ENCODE peak calls at places on chromosome 13, in eight cellular contexts. S is breast epithelium; Z is upper lobe of left lung; V is mesothelial cell of epicardium; L is CD8-positive, alpha-beta T cell; K is MM.1S; F is BE2C; D is progenitor cell of endocrine pancreas. N is an unnamed sample.

GRCh38 chr13:28637714-28638355 is 21.1 kb upstream of the POMP start:
- DNase-seq in S (no peak), Z (no peak), V (no peak), L (no peak), K (no peak), F (no peak), D (no peak), N (no peak)

GRCh38 chr13:46184277-46184699 is 2.3 kb upstream of the LCP1 start:
- DNase-seq in S (no peak), Z (no peak), V (no peak), L (peak), K (peak), F (peak), D (no peak), N (peak)

GRCh38 chr13:94178625-94179244 is 300.7 kb downstream of the DCT start:
- DNase-seq in S (no peak), Z (no peak), V (no peak), L (no peak), K (no peak), F (no peak), D (no peak), N (no peak)

GRCh38 chr13:104450006-104450405 is 1383.8 kb upstream of the SLC10A2 start:
- DNase-seq in S (no peak), Z (no peak), V (no peak), L (no peak), K (no peak), F (no peak), D (no peak), N (no peak)

GRCh38 chr13:48727252-48728011 is 73.7 kb downstream of the CYSLTR2 start:
- DNase-seq in S (no peak), Z (no peak), V (no peak), L (no peak), K (no peak), F (no peak), D (no peak), N (no peak)

GRCh38 chr13:103514188-103514587 is 448.0 kb upstream of the SLC10A2 start:
- DNase-seq in S (no peak), Z (no peak), V (no peak), L (no peak), K (no peak), F (no peak), D (no peak), N (no peak)

GRCh38 chr13:46181799-46182490 is at the start of gene LCP1:
- DNase-seq in S (peak), Z (no peak), V (no peak), L (peak), K (peak), F (no peak), D (no peak), N (peak)

GRCh38 chr13:38366954-38367645 is 17.4 kb downstream of the UFM1 start:
- DNase-seq in S (no peak), Z (no peak), V (no peak), L (no peak), K (no peak), F (no peak), D (no peak), N (no peak)

GRCh38 chr13:41457589-41458186 is 338 bp downstream of the RGCC start:
- DNase-seq in S (no peak), Z (peak), V (no peak), L (peak), K (peak), F (no peak), D (no peak), N (peak)

GRCh38 chr13:76397413-76397812 is 488.8 kb downstream of the KCTD12 start:
- DNase-seq in S (no peak), Z (no peak), V (no peak), L (no peak), K (peak), F (no peak), D (no peak), N (no peak)

GRCh38 chr13:74040200-74040599 is 94.0 kb downstream of the KLF12 start:
- DNase-seq in S (no peak), Z (no peak), V (peak), L (no peak), K (peak), F (peak), D (peak), N (no peak)

GRCh38 chr13:28219408-28220099 is 81.2 kb downstream of the PAN3 start:
- DNase-seq in S (no peak), Z (no peak), V (no peak), L (no peak), K (no peak), F (no peak), D (no peak), N (no peak)

GRCh38 chr13:79522583-79522982 is 41.6 kb downstream of the NDFIP2 start:
- DNase-seq in S (no peak), Z (no peak), V (no peak), L (no peak), K (peak), F (no peak), D (no peak), N (no peak)

GRCh38 chr13:62113145-62113544 is 697.5 kb upstream of the PCDH20 start:
- DNase-seq in S (no peak), Z (no peak), V (no peak), L (no peak), K (no peak), F (no peak), D (no peak), N (no peak)

GRCh38 chr13:25679154-25679553 is 307.4 kb downstream of the ATP8A2 start:
- DNase-seq in S (no peak), Z (no peak), V (no peak), L (no peak), K (no peak), F (no peak), D (no peak), N (no peak)

GRCh38 chr13:110855363-110855762 is 59.5 kb downstream of the ANKRD10 start:
- DNase-seq in S (no peak), Z (no peak), V (no peak), L (no peak), K (peak), F (no peak), D (no peak), N (no peak)

GRCh38 chr13:98068511-98068910 is 74.4 kb upstream of the FARP1 start:
- DNase-seq in S (no peak), Z (no peak), V (peak), L (no peak), K (no peak), F (no peak), D (no peak), N (no peak)

GRCh38 chr13:83984793-83985192 is 102.5 kb upstream of the SLITRK1 start:
- DNase-seq in S (no peak), Z (no peak), V (no peak), L (no peak), K (peak), F (no peak), D (no peak), N (no peak)

GRCh38 chr13:27352698-27353097 is 71.7 kb upstream of the GTF3A start:
- DNase-seq in S (no peak), Z (no peak), V (no peak), L (no peak), K (no peak), F (no peak), D (no peak), N (no peak)

GRCh38 chr13:113470073-113470472 is 16.8 kb upstream of the ADPRHL1 start:
- DNase-seq in S (no peak), Z (no peak), V (no peak), L (no peak), K (no peak), F (no peak), D (no peak), N (no peak)

GRCh38 chr13:112894673-112895481 is 74.1 kb upstream of the MCF2L start:
- DNase-seq in S (no peak), Z (peak), V (no peak), L (no peak), K (no peak), F (no peak), D (peak), N (no peak)

GRCh38 chr13:101499406-101499805 is 46.9 kb downstream of the ITGBL1 start:
- DNase-seq in S (no peak), Z (no peak), V (no peak), L (no peak), K (no peak), F (no peak), D (no peak), N (no peak)

GRCh38 chr13:45340422-45341033 is 455 bp downstream of the TPT1 start:
- DNase-seq in S (peak), Z (peak), V (peak), L (peak), K (peak), F (peak), D (peak), N (peak)

GRCh38 chr13:60229708-60230272 is 66.1 kb upstream of the DIAPH3 start:
- DNase-seq in S (no peak), Z (no peak), V (no peak), L (no peak), K (no peak), F (no peak), D (no peak), N (no peak)

GRCh38 chr13:97762141-97762540 is 191.3 kb upstream of the IPO5 start:
- DNase-seq in S (no peak), Z (no peak), V (no peak), L (no peak), K (no peak), F (no peak), D (no peak), N (no peak)

GRCh38 chr13:57634829-57635165 is 3.3 kb downstream of the PCDH17 start:
- DNase-seq in S (no peak), Z (peak), V (no peak), L (no peak), K (no peak), F (peak), D (no peak), N (no peak)

GRCh38 chr13:108200781-108201398 is 14.4 kb downstream of the LIG4 start:
- DNase-seq in S (no peak), Z (no peak), V (no peak), L (no peak), K (no peak), F (no peak), D (no peak), N (no peak)

GRCh38 chr13:95112883-95113282 is 188.4 kb downstream of the ABCC4 start:
- DNase-seq in S (no peak), Z (no peak), V (no peak), L (no peak), K (no peak), F (no peak), D (no peak), N (no peak)

GRCh38 chr13:46367622-46368327 is 19.3 kb downstream of the RUBCNL start:
- DNase-seq in S (no peak), Z (no peak), V (no peak), L (no peak), K (no peak), F (no peak), D (no peak), N (no peak)

GRCh38 chr13:94192576-94192975 is 286.9 kb downstream of the DCT start:
- DNase-seq in S (no peak), Z (no peak), V (no peak), L (no peak), K (peak), F (peak), D (no peak), N (no peak)

GRCh38 chr13:58080806-58081205 is 449.3 kb downstream of the PCDH17 start:
- DNase-seq in S (no peak), Z (no peak), V (no peak), L (no peak), K (no peak), F (no peak), D (no peak), N (no peak)

GRCh38 chr13:49679244-49679643 is 12.0 kb downstream of the EBPL start:
- DNase-seq in S (no peak), Z (no peak), V (no peak), L (no peak), K (no peak), F (no peak), D (no peak), N (no peak)

GRCh38 chr13:108624108-108624507 is 5.3 kb upstream of the MYO16 start:
- DNase-seq in S (no peak), Z (no peak), V (no peak), L (no peak), K (no peak), F (no peak), D (no peak), N (no peak)

GRCh38 chr13:75749407-75749806 is 113.3 kb downstream of the LMO7 start:
- DNase-seq in S (no peak), Z (no peak), V (no peak), L (no peak), K (no peak), F (peak), D (no peak), N (no peak)

GRCh38 chr13:41458187-41458938 is 1.0 kb downstream of the RGCC start:
- DNase-seq in S (no peak), Z (peak), V (no peak), L (peak), K (peak), F (peak), D (no peak), N (peak)

GRCh38 chr13:111114362-111115050 is 604 bp upstream of the ARHGEF7 start:
- DNase-seq in S (no peak), Z (peak), V (no peak), L (no peak), K (peak), F (no peak), D (peak), N (no peak)

GRCh38 chr13:19890030-19890429 is 26.6 kb upstream of the ZMYM5 start:
- DNase-seq in S (no peak), Z (no peak), V (no peak), L (no peak), K (no peak), F (no peak), D (no peak), N (no peak)

GRCh38 chr13:19888799-19889198 is 25.4 kb upstream of the ZMYM5 start:
- DNase-seq in S (no peak), Z (no peak), V (no peak), L (no peak), K (no peak), F (no peak), D (no peak), N (no peak)
- TF ChIP-seq CTCF in S (no peak), Z (no peak), V (no peak), L (peak), K (no peak), F (no peak), D (no peak), N (no peak)

DNA sequence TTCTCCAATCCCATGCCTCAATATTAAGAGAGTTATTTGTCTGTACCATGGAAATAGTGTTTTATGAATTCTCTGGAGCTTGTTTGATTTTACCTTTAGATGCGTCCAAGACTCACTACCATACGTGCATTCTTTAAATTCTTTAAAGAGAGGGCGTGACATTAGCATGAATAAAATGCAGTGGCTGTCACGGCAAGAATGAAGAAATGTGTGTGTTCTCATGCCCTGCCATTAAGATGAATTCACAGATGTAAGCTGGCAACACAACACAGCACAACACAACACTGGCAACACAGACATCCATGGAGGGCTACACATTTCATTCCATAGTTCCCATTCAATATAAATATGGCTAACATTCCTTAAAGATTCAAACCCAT is 213.4 kb downstream of the ENOX1 start:
- DNase-seq in S (no peak), Z (no peak), V (no peak), L (no peak), K (no peak), F (no peak), D (no peak), N (no peak)
- TF ChIP-seq CTCF in S (no peak), Z (no peak), V (no peak), L (no peak), K (no peak), F (no peak), D (no peak), N (no peak)

DNA sequence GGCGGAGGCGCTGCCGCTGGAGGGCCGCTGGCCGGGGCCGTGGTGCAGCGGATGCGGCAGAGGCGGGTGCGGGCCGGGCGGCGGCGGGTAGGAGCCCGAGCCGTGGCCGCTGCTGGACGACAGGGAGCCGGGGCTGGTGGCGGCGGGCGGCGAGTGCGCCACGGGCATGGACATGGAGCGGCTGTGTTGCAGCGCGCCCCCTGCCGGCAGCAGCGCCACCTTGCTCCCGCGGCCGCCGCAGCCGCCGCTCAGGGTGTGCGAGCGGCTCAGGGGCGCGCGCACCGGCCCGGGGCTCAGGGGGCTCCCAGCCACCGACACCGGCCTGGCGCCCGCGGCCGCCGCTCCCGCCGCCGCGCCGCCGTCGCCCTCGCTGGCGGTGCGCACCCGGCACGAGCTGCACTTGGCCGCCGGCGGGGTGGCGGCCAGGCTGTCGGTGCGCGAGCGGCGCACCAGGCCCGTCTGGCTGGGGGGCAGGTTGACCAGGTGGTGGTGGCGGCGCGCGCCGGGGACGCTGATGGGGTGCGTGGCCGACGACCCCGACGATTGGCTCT is 1.7 kb downstream of the IRS2 start:
- DNase-seq in S (peak), Z (peak), V (peak), L (peak), K (no peak), F (peak), D (peak), N (peak)
- TF ChIP-seq CTCF in S (peak), Z (peak), V (peak), L (peak), K (no peak), F (peak), D (peak), N (no peak)

DNA sequence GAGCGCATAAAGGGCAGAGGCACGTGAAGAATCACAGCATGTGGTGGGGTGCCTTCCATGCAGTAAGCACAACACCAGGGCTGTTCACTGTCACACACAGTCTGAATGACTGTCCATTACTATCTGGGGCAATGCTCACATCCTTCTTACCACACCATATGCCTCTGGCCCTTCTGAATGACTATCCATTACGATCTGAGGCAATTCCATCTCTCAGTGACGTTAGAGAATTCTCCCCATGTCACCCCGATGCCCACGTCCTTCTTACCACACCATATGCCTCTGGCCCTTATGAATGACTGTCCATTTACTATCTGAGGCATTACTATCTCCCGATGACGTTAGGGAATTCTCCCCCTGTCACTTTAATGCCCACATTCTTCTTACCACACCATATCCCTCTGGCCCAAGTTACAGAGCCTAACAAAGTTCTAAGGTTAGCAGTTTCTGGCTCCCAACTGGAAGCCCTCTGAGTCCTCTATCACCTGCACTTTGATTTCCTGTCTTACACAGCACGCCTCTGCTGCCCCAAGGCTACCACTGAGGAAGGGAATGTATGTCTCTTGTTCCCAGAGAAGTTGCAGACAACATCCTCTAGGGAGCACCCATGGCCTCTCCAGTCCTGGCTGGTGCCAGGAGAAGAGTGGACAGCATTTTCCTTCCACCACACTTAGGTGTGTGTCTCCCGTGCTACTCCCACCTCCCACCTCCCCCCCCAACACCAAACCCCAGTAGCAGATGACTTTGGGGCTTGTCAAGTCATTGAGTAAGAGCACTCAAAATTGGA is 154.8 kb downstream of the COG6 start:
- DNase-seq in S (no peak), Z (no peak), V (no peak), L (no peak), K (no peak), F (no peak), D (no peak), N (no peak)
- TF ChIP-seq CTCF in S (no peak), Z (no peak), V (no peak), L (no peak), K (no peak), F (no peak), D (no peak), N (no peak)

DNA sequence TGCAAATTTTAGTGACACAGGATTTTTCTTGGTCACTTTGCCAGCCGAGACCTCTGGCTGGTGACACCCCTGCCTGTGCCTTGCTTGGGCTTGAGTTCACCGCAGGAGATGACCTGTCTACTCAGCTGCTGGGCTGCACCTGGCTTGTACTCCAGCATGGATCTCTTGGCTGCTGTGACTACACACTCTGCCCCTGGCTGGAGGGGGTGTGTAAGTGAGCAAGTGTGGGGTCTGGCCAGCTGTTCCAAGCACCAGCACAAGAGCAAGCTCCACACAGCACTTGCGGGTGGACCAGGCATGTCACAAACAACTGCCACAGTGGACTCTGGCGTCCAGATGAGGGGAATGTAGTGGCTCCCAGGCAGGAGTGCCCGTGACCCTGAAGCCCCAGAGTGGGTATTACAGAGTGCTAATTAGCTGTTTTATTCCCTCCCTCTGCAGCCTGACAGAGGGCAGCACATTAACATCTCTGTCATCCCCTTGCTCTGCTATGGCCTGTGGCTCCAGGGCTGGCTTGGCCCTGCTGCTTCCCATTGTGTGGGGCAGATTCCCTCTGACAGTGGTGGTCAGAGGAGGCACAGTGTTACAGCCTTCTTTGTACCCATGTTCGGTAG is 1387.2 kb downstream of the OLFM4 start:
- DNase-seq in S (no peak), Z (no peak), V (no peak), L (no peak), K (no peak), F (no peak), D (no peak), N (no peak)
- TF ChIP-seq CTCF in S (no peak), Z (no peak), V (no peak), L (no peak), K (no peak), F (no peak), D (no peak), N (no peak)

GRCh38 chr13:65063753-65064152 is 2166.4 kb downstream of the PCDH9 start:
- DNase-seq in S (no peak), Z (no peak), V (no peak), L (no peak), K (peak), F (no peak), D (no peak), N (no peak)

DNA sequence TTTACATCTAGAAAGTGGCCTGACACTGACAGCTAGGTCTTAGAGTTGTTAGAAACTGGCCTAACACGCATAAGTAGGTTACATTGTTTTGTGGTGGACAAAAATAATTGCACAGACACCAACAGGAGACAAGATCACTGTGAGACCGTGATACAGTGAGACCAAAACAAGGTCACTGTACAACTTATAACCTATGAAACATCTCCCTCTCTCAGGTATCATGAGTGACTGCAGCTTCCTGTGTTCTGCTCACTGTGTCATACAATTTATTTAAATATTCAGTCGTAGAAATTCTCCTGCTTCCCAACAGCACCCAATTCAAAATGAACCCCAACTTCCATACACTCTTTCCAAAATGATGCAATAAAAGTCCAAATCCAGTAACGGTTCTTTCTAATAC is 2165.2 kb downstream of the PCDH9 start:
- DNase-seq in S (no peak), Z (no peak), V (no peak), L (no peak), K (peak), F (no peak), D (no peak), N (no peak)
- TF ChIP-seq CTCF in S (no peak), Z (no peak), V (no peak), L (no peak), K (peak), F (no peak), D (no peak), N (no peak)

N was measured in activated B cell treated with CpG ODN at 0.5 μM for 24 hours.